ENCODE peak calls at places on chromosome 3, in four cellular contexts. One of them, this sample, is unnamed.
A peak's percentile ranks its signal among the peaks of the same experiment; 100 is the strongest.

GRCh38 chr3:28726840-28727239 is 378.2 kb upstream of the AZI2 start:
- DNase-seq in G401: peak; percentile 6
- DNase-seq in stomach: peak; percentile 54
- DNase-seq in EL: peak; percentile 37
- DNase-seq in this sample: peak; percentile 15

GRCh38 chr3:196868297-196868661 is 559 bp downstream of the SENP5 start:
- DNase-seq in stomach: no peak
- DNase-seq in G401: no peak
- DNase-seq in EL: peak; percentile 45
- DNase-seq in this sample: peak; percentile 69

GRCh38 chr3:57158813-57159678 is 6.1 kb downstream of the IL17RD start:
- DNase-seq in G401: no peak
- DNase-seq in EL: peak; percentile 29
- DNase-seq in stomach: no peak
- DNase-seq in this sample: no peak

GRCh38 chr3:175186511-175186910 is 327.4 kb downstream of the NAALADL2 start:
- DNase-seq in G401: no peak
- DNase-seq in EL: no peak
- DNase-seq in stomach: no peak
- DNase-seq in this sample: no peak

GRCh38 chr3:187841552-187841951 is 96.3 kb upstream of the BCL6 start:
- DNase-seq in stomach: no peak
- DNase-seq in EL: peak; percentile 84
- DNase-seq in G401: no peak
- DNase-seq in this sample: peak; percentile 72

GRCh38 chr3:120088622-120089021 is 5.6 kb downstream of the GSK3B start:
- DNase-seq in EL: no peak
- DNase-seq in stomach: no peak
- DNase-seq in G401: no peak
- DNase-seq in this sample: no peak

GRCh38 chr3:113255100-113255853 is 43.9 kb downstream of the BOC start:
- DNase-seq in G401: no peak
- DNase-seq in stomach: no peak
- DNase-seq in EL: no peak
- DNase-seq in this sample: no peak

GRCh38 chr3:32175607-32176197 is 62.8 kb upstream of the CMTM8 start:
- DNase-seq in EL: peak; percentile 62
- DNase-seq in G401: peak; percentile 37
- DNase-seq in stomach: peak; percentile 49
- DNase-seq in this sample: peak; percentile 91

GRCh38 chr3:39485547-39485946 is 18.1 kb downstream of the MOBP start:
- DNase-seq in stomach: no peak
- DNase-seq in EL: no peak
- DNase-seq in G401: no peak
- DNase-seq in this sample: no peak

GRCh38 chr3:70085613-70086012 is 86.1 kb downstream of the SAMMSON start:
- DNase-seq in EL: no peak
- DNase-seq in stomach: no peak
- DNase-seq in G401: no peak
- DNase-seq in this sample: no peak

GRCh38 chr3:6921041-6921440 is 60.1 kb downstream of the GRM7 start:
- DNase-seq in stomach: peak; percentile 57
- DNase-seq in G401: peak; percentile 5
- DNase-seq in EL: no peak
- DNase-seq in this sample: no peak

GRCh38 chr3:108180214-108180613 is 42.0 kb downstream of the IFT57 start:
- DNase-seq in stomach: no peak
- DNase-seq in EL: peak; percentile 75
- DNase-seq in G401: no peak
- DNase-seq in this sample: no peak

GRCh38 chr3:191774485-191774884 is 313.5 kb downstream of the PYDC2 start:
- DNase-seq in G401: no peak
- DNase-seq in stomach: no peak
- DNase-seq in EL: peak; percentile 96
- DNase-seq in this sample: peak; percentile 30

GRCh38 chr3:100106531-100107155 is 7.7 kb downstream of the FILIP1L start:
- DNase-seq in stomach: no peak
- DNase-seq in EL: peak; percentile 61
- DNase-seq in G401: no peak
- DNase-seq in this sample: no peak

This sample was measured in osteoblast.